ENCODE peak calls at places on chromosomes 12 and 14, in ten cellular contexts. J is stimulated activated CD8-positive, alpha-beta memory T cell treated with anti-CD3 and anti-CD28 coated beads, Interleukin-12 subunit alpha, Interleukin-12 subunit beta, amount 100 ng/mL, for 4 hours; Q is right cardiac atrium; T is dermis microvascular lymphatic vessel endothelial cell; S is heart left ventricle; Y is germinal center; G is KG1; A is NCI-H1092 treated with DMSO at 0.1 percent for 48 hours; C is AG08396; D is T-helper 2 cell. V is an unnamed sample.

GRCh38 chr14:96090441-96091148 is 51.4 kb downstream of the C14orf132 start:
- DNase-seq in J (no peak), Q (peak), T (no peak), S (peak), Y (no peak), G (no peak), A (peak), C (no peak), D (no peak), V (peak)

GRCh38 chr14:53947452-53948180 is 9.0 kb downstream of the BMP4 start:
- DNase-seq in J (no peak), Q (no peak), T (peak), S (no peak), Y (no peak), G (no peak), A (no peak), C (no peak), D (no peak), V (peak)

GRCh38 chr12:1918875-1919236 is 404 bp upstream of the CACNA2D4 start:
- DNase-seq in J (no peak), Q (no peak), T (no peak), S (no peak), Y (peak), G (no peak), A (no peak), C (peak), D (no peak), V (no peak)

GRCh38 chr12:57907281-57907680 is 34.1 kb upstream of the ATP23 start:
- DNase-seq in J (no peak), Q (no peak), T (no peak), S (no peak), Y (no peak), G (no peak), A (no peak), C (no peak), D (no peak), V (no peak)

GRCh38 chr12:98162906-98163678 is 352.3 kb upstream of the TMPO start:
- DNase-seq in J (no peak), Q (no peak), T (no peak), S (no peak), Y (no peak), G (no peak), A (no peak), C (no peak), D (no peak), V (no peak)

GRCh38 chr12:84757978-84758377 is 154.6 kb downstream of the SLC6A15 start:
- DNase-seq in J (no peak), Q (no peak), T (no peak), S (no peak), Y (no peak), G (no peak), A (no peak), C (peak), D (no peak), V (peak)

GRCh38 chr12:19205120-19205519 is 75.6 kb downstream of the PLEKHA5 start:
- DNase-seq in J (no peak), Q (no peak), T (no peak), S (no peak), Y (no peak), G (no peak), A (no peak), C (no peak), D (no peak), V (no peak)

GRCh38 chr12:77940011-77940423 is 109.3 kb downstream of the NAV3 start:
- DNase-seq in J (no peak), Q (no peak), T (peak), S (no peak), Y (no peak), G (no peak), A (no peak), C (peak), D (no peak), V (peak)

GRCh38 chr12:76290963-76291859 is 57.0 kb downstream of the BBS10 start:
- DNase-seq in J (no peak), Q (no peak), T (no peak), S (no peak), Y (no peak), G (no peak), A (no peak), C (no peak), D (no peak), V (no peak)

GRCh38 chr12:98574110-98574509 is 19.4 kb upstream of the SLC25A3 start:
- DNase-seq in J (no peak), Q (no peak), T (no peak), S (no peak), Y (no peak), G (no peak), A (no peak), C (no peak), D (no peak), V (peak)

GRCh38 chr14:28308727-28309126 is 457.9 kb upstream of the FOXG1 start:
- DNase-seq in J (no peak), Q (no peak), T (no peak), S (no peak), Y (no peak), G (no peak), A (no peak), C (no peak), D (no peak), V (peak)

GRCh38 chr14:47278233-47278842 is 397.1 kb downstream of the MDGA2 start:
- DNase-seq in J (no peak), Q (no peak), T (peak), S (no peak), Y (peak), G (peak), A (peak), C (peak), D (no peak), V (peak)

GRCh38 chr12:96886998-96887677 is 19.9 kb upstream of the NEDD1 start:
- DNase-seq in J (no peak), Q (peak), T (no peak), S (peak), Y (no peak), G (no peak), A (no peak), C (peak), D (no peak), V (peak)

GRCh38 chr14:106883218-106883692 is 1356.9 kb downstream of the TMEM121 start:
- DNase-seq in J (no peak), Q (peak), T (no peak), S (no peak), Y (no peak), G (no peak), A (no peak), C (no peak), D (no peak), V (no peak)

GRCh38 chr14:37545174-37545573 is 49.9 kb downstream of the FOXA1 start:
- DNase-seq in J (no peak), Q (no peak), T (no peak), S (no peak), Y (no peak), G (no peak), A (no peak), C (no peak), D (no peak), V (no peak)

GRCh38 chr12:106741247-106741646 is 33.2 kb upstream of the RIC8B start:
- DNase-seq in J (no peak), Q (no peak), T (no peak), S (no peak), Y (no peak), G (no peak), A (no peak), C (no peak), D (no peak), V (no peak)

GRCh38 chr12:127145929-127146789 is 1120.8 kb upstream of the TMEM132C start:
- DNase-seq in J (peak), Q (peak), T (no peak), S (peak), Y (peak), G (no peak), A (no peak), C (peak), D (peak), V (no peak)